ENCODE peak calls at places on chromosomes 11 and 22, in five cellular contexts. G, W, C, S and T are unnamed samples.

GRCh38 chr11:31656051-31656450 is 146.5 kb downstream of the ELP4 start:
- DNase-seq in S (no peak), W (no peak), G (no peak), C (no peak), T (no peak)

GRCh38 chr11:7341551-7341950 is 89.8 kb downstream of the SYT9 start:
- DNase-seq in G (no peak), W (no peak), S (no peak), C (no peak), T (no peak)

GRCh38 chr11:86395061-86395551 is 20.4 kb downstream of the CCDC81 start:
- DNase-seq in C (no peak), S (no peak), W (peak; percentile 9), G (no peak), T (no peak)

GRCh38 chr11:131425285-131425684 is 54.9 kb downstream of the NTM start:
- DNase-seq in G (no peak), S (no peak), W (peak; percentile 49), C (no peak), T (no peak)

GRCh38 chr11:125517116-125517804 is 21.2 kb upstream of the FEZ1 start:
- DNase-seq in G (no peak), C (no peak), W (peak; percentile 28), S (no peak), T (no peak)

GRCh38 chr11:109972181-109972715 is 120.9 kb upstream of the ZC3H12C start:
- DNase-seq in C (no peak), W (no peak), G (no peak), S (no peak), T (no peak)

GRCh38 chr11:43856988-43857387 is 23.6 kb upstream of the ALKBH3 start:
- DNase-seq in C (no peak), G (no peak), S (no peak), W (no peak), T (no peak)

GRCh38 chr11:32034680-32035079 is 56.2 kb upstream of the RCN1 start:
- DNase-seq in W (no peak), G (no peak), C (no peak), S (no peak), T (no peak)

GRCh38 chr11:70207531-70208131 is 4.5 kb downstream of the FADD start:
- DNase-seq in S (no peak), G (no peak), W (no peak), C (no peak), T (no peak)

GRCh38 chr11:116782728-116783127 is 5.1 kb downstream of the ZPR1 start:
- DNase-seq in G (no peak), W (no peak), S (no peak), C (no peak), T (no peak)

GRCh38 chr11:126129681-126130671 is 67.3 kb upstream of the CDON start:
- DNase-seq in G (no peak), C (no peak), S (no peak), W (no peak), T (no peak)

GRCh38 chr11:62539238-62539925 is 7.2 kb downstream of the AHNAK start:
- DNase-seq in S (peak; percentile 56), C (peak; percentile 88), G (peak; percentile 28), W (peak; percentile 49), T (no peak)

GRCh38 chr11:35584321-35584720 is 33.9 kb upstream of the FJX1 start:
- DNase-seq in C (no peak), W (no peak), S (no peak), G (no peak), T (no peak)

GRCh38 chr22:49829044-49829719 is 1.5 kb upstream of the BRD1 start:
- DNase-seq in C (peak; percentile 22), S (no peak), W (no peak), G (no peak), T (no peak)

GRCh38 chr11:134515081-134515960 is 103.3 kb upstream of the B3GAT1 start:
- DNase-seq in W (no peak), G (no peak), S (no peak), C (peak; percentile 44), T (no peak)

GRCh38 chr11:8233691-8234424 is 29.8 kb downstream of the LMO1 start:
- DNase-seq in G (no peak), C (no peak), S (no peak), W (no peak), T (no peak)

GRCh38 chr22:48760481-48761238 is 1067.0 kb downstream of the BRD1 start:
- DNase-seq in G (no peak), S (no peak), C (no peak), W (no peak), T (no peak)

GRCh38 chr22:31630331-31631329 is 31.4 kb downstream of the PISD start:
- DNase-seq in W (peak; percentile 84), S (peak; percentile 79), G (peak; percentile 75), C (peak; percentile 94), T (peak; percentile 93)

GRCh38 chr11:2088746-2089535 is 50.2 kb downstream of the IGF2 start:
- DNase-seq in W (no peak), S (no peak), G (no peak), C (peak; percentile 35), T (no peak)

GRCh38 chr11:91981995-91982394 is 242.6 kb upstream of the FAT3 start:
- DNase-seq in C (no peak), W (peak; percentile 67), G (no peak), S (no peak), T (no peak)

GRCh38 chr22:27474711-27475547 is 326.6 kb downstream of the MN1 start:
- DNase-seq in C (no peak), G (no peak), W (peak; percentile 28), S (no peak), T (no peak)

GRCh38 chr11:65262775-65263174 is 1.0 kb downstream of the POLA2 start:
- DNase-seq in G (no peak), C (no peak), S (no peak), W (no peak), T (no peak)

GRCh38 chr11:396948-397548 is 3.0 kb downstream of the PKP3 start:
- DNase-seq in C (peak; percentile 67), S (peak; percentile 38), G (no peak), W (peak; percentile 42), T (peak; percentile 77)